ENCODE peak calls at places on chromosome 9, in four cellular contexts. S is right cardiac atrium, T is WERI-Rb-1, D is tibial artery. U is an unnamed sample.
A peak's percentile ranks its signal among the peaks of the same experiment; 100 is the strongest.

GRCh38 chr9:34501889-34502425 is 20.8 kb downstream of the ENHO start:
- DNase-seq in T (peak; percentile 41), S (peak; percentile 91), D (no peak), U (no peak)

GRCh38 chr9:28234899-28235277 is 661.6 kb upstream of the C9orf72 start:
- DNase-seq in T (no peak), S (no peak), D (no peak), U (no peak)

GRCh38 chr9:21853414-21853813 is 51.0 kb downstream of the MTAP start:
- DNase-seq in T (no peak), D (no peak), S (no peak), U (no peak)

GRCh38 chr9:107488400-107489143 is 997 bp downstream of the KLF4 start:
- DNase-seq in S (peak; percentile 90), D (peak; percentile 95), T (peak; percentile 60), U (peak; percentile 90)

GRCh38 chr9:35490155-35490909 is 421 bp downstream of the RUSC2 start:
- DNase-seq in S (peak; percentile 72), T (peak; percentile 34), D (no peak), U (peak; percentile 63)

GRCh38 chr9:133129001-133129799 is 8.2 kb upstream of the RALGDS start:
- DNase-seq in S (no peak), T (no peak), D (no peak), U (no peak)

GRCh38 chr9:116686693-116687073 is 422 bp upstream of the TRIM32 start:
- DNase-seq in S (no peak), T (no peak), D (no peak), U (no peak)

GRCh38 chr9:125549465-125550215 is 157.4 kb downstream of the MAPKAP1 start:
- DNase-seq in D (peak; percentile 83), T (no peak), S (peak; percentile 75), U (no peak)

GRCh38 chr9:96555567-96556386 is 63.9 kb downstream of the CDC14B start:
- DNase-seq in D (no peak), T (no peak), S (no peak), U (no peak)

GRCh38 chr9:129109952-129110739 is 447 bp downstream of the CRAT start:
- DNase-seq in T (peak; percentile 38), S (peak; percentile 74), D (peak; percentile 85), U (peak; percentile 66)
- H3K27ac ChIP-seq in T (peak overlapping the region; percentile 69), S (peak overlapping the region; percentile 81), D (peak overlapping the region; percentile 88), U (no peak overlapping the region)

GRCh38 chr9:137492464-137493162 is 33.5 kb upstream of the NSMF start:
- DNase-seq in D (no peak), T (peak; percentile 31), S (no peak), U (no peak)

GRCh38 chr9:137494104-137494544 is 35.0 kb upstream of the NSMF start:
- DNase-seq in S (no peak), T (no peak), D (no peak), U (no peak)

GRCh38 chr9:137494550-137495351 is 35.6 kb upstream of the NSMF start:
- DNase-seq in D (no peak), S (no peak), T (no peak), U (no peak)

GRCh38 chr9:137491735-137492432 is 32.8 kb upstream of the NSMF start:
- DNase-seq in T (no peak), D (no peak), S (peak; percentile 6), U (no peak)

DNA sequence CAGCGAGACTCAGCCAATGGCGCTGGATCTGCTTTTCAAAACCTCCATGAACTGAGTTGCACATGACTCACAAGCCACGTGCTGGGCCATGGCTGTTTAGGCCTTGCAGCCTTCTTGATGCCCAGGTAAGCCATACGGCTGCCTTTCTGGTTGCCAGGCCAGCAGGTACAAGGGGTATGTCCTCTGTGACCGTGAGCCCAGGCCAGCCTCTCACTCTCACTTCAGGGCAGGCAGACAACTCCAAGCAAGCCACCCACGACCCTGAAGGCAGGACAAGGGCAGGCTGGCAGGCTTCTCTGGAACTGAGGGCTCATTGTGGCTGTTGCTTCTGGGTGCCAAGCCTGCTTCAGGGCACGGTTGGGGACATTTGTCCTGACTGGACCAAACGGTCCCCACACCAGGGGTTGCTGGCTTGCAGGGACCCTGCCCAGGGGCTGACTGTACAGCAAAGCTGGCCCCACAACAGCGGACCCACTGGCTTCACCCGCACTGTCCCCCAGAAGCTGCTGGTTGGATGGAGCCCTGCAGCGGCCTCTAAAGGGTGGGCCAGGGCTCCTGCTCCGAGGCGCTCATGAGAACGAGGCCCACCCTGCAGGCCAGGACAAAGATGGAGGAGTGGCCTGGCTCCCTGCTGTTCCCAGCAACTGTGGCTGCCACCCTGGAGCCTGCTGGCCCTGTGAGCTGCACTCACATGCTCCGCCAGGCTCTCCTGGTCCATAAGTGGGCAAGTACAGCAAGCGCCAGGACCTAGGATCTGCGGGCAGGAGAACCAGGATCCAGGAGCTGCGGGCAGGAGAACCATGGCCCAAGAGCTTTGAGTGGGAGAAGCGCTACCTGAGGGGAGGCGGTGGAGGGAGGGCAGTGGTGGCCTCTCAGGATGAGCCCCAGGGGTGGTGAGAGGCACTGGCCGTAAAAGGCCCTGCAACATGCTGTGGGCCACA is 34.3 kb upstream of the NSMF start:
- DNase-seq in S (no peak), D (no peak), T (no peak), U (peak; percentile 61)
- H3K27ac ChIP-seq in S (no peak overlapping the region), D (no peak overlapping the region), T (no peak overlapping the region), U (no peak overlapping the region)

DNA sequence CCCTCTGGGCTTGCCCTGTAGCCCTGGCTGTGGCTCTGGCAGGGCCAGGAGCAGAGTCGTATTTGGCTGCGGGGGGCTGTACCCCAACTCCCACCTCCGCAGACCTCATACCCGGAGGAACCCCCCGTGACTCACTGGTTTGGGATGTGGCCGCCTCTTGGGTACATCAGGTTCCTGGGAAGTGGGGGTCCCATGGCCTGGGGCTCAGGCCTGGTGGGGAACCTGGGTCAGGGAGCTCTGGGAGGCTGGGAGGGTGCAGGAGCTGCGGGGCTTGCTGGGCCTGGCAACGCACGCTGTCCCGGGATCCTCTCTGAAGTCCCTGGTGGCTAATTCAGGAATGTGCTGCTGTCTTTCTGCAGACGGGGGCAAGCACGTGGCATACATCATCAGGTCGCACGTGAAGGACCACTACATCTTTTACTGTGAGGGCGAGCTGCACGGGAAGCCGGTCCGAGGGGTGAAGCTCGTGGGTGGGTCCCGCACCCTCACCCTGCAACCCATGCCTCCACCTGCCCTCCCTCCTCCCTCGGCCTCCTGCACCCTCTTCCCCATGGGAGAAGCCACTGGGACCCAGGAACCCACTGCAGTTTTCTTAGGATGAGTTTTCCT is 2.4 kb downstream of the LCN1 start:
- DNase-seq in T (no peak), S (no peak), D (peak; percentile 44), U (no peak)
- H3K27ac ChIP-seq in T (no peak overlapping the region), S (no peak overlapping the region), D (no peak overlapping the region), U (no peak overlapping the region)

GRCh38 chr9:16410601-16411285 is 459.7 kb downstream of the BNC2 start:
- DNase-seq in S (no peak), T (no peak), D (no peak), U (no peak)
- H3K27ac ChIP-seq in S (no peak overlapping the region), T (no peak overlapping the region), D (no peak overlapping the region), U (no peak overlapping the region)

GRCh38 chr9:126915281-126915816 is 767 bp downstream of the RALGPS1 start:
- DNase-seq in S (peak; percentile 71), T (peak; percentile 71), D (peak; percentile 69), U (peak; percentile 51)

GRCh38 chr9:126914458-126915280 is at the start of gene RALGPS1:
- DNase-seq in D (peak; percentile 97), T (peak; percentile 99), S (peak; percentile 98), U (peak; percentile 98)

GRCh38 chr9:126915846-126916543 is 1.4 kb downstream of the RALGPS1 start:
- DNase-seq in D (no peak), S (no peak), T (no peak), U (no peak)

GRCh38 chr9:126916909-126917308 is 2.3 kb downstream of the RALGPS1 start:
- DNase-seq in T (peak; percentile 65), S (no peak), D (no peak), U (no peak)

GRCh38 chr9:126919193-126919592 is 4.6 kb downstream of the RALGPS1 start:
- DNase-seq in T (no peak), S (no peak), D (no peak), U (no peak)
- H3K27ac ChIP-seq in T (no peak overlapping the region), S (no peak overlapping the region), D (no peak overlapping the region), U (no peak overlapping the region)

DNA sequence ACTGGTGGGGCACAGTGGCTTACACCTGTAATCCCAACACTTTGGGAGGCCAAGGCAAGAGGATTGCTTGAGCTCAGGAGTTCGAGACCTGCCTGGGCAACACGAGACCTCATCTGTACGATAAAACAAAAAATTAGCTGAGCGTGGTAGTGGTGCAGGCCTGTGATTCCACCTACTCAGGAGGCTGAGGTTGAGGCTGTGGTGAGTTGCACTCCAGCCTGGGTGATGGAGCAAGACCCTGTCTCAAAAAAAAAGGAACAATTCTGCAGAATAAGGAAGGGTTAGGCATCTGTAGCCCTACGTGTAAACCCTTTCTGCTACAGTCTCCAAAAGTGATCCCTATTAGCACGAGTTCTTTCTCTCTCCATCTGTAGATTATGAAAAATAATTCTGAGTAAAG is 19.9 kb downstream of the CDC26 start:
- DNase-seq in S (no peak), D (no peak), T (no peak), U (no peak)
- H3K27ac ChIP-seq in S (no peak overlapping the region), D (no peak overlapping the region), T (no peak overlapping the region), U (no peak overlapping the region)

GRCh38 chr9:95266649-95267048 is 50.9 kb downstream of the FANCC start:
- DNase-seq in D (no peak), S (no peak), T (no peak), U (no peak)
- H3K27ac ChIP-seq in D (no peak overlapping the region), S (no peak overlapping the region), T (no peak overlapping the region), U (no peak overlapping the region)